ENCODE peak calls at places on chromosomes 6 and 20, in four cellular contexts. J, M, P and W are unnamed samples.

GRCh38 chr6:83124553-83124952 is 57.1 kb downstream of the DOP1A start:
- DNase-seq in J (no peak), M (no peak), P (no peak), W (no peak)

GRCh38 chr6:118263929-118264486 is 284.1 kb upstream of the PLN start:
- DNase-seq in J (no peak), M (no peak), P (no peak), W (no peak)

GRCh38 chr6:133432021-133432989 is 191.1 kb downstream of the EYA4 start:
- DNase-seq in J (no peak), M (no peak), P (peak), W (no peak)

GRCh38 chr20:32387262-32387661 is 29.1 kb downstream of the ASXL1 start:
- DNase-seq in J (no peak), M (no peak), P (no peak), W (no peak)

GRCh38 chr20:51860015-51860882 is 57.9 kb upstream of the SALL4 start:
- DNase-seq in J (peak), M (no peak), P (no peak), W (no peak)

GRCh38 chr20:18679020-18679419 is 91.2 kb downstream of the DTD1 start:
- DNase-seq in J (no peak), M (no peak), P (no peak), W (no peak)

GRCh38 chr20:41175201-41175651 is 37.9 kb downstream of the PLCG1 start:
- DNase-seq in J (no peak), M (peak), P (no peak), W (no peak)

GRCh38 chr6:149701699-149702098 is 16.2 kb downstream of the LATS1 start:
- DNase-seq in J (no peak), M (no peak), P (no peak), W (no peak)